ENCODE peak calls at places on chromosomes 3 and 15, in eight cellular contexts. Q, H, L, M, B, N, I and Y are unnamed samples.

GRCh38 chr3:172388412-172389078 is 59.7 kb downstream of the GHSR start:
- DNase-seq in Q (no peak), H (no peak), L (no peak), M (no peak), B (no peak), N (no peak), I (no peak), Y (no peak)

GRCh38 chr3:117539729-117540128 is 830.1 kb downstream of the TUSC7 start:
- DNase-seq in Q (no peak), H (no peak), L (no peak), M (no peak), B (no peak), N (no peak), I (no peak), Y (no peak)

GRCh38 chr3:6799264-6799915 is 61.5 kb upstream of the GRM7 start:
- DNase-seq in Q (no peak), H (peak; percentile 30), L (peak; percentile 65), M (peak; percentile 21), B (peak; percentile 33), N (peak; percentile 23), I (peak; percentile 23), Y (peak; percentile 27)

GRCh38 chr3:42507252-42507651 is 4.8 kb downstream of the VIPR1 start:
- DNase-seq in Q (no peak), H (no peak), L (peak; percentile 63), M (no peak), B (peak; percentile 42), N (no peak), I (no peak), Y (no peak)

GRCh38 chr3:41088882-41089281 is 110.4 kb upstream of the CTNNB1 start:
- DNase-seq in Q (no peak), H (no peak), L (no peak), M (no peak), B (no peak), N (no peak), I (no peak), Y (no peak)

GRCh38 chr15:100924436-100924835 is 5.3 kb downstream of the LRRK1 start:
- DNase-seq in Q (no peak), H (no peak), L (no peak), M (no peak), B (no peak), N (no peak), I (no peak), Y (no peak)

GRCh38 chr15:62619526-62619925 is 423.0 kb upstream of the TPM1 start:
- DNase-seq in Q (no peak), H (no peak), L (no peak), M (no peak), B (no peak), N (no peak), I (no peak), Y (no peak)

GRCh38 chr3:143881102-143881501 is 32.8 kb upstream of the SLC9A9 start:
- DNase-seq in Q (no peak), H (no peak), L (no peak), M (no peak), B (no peak), N (no peak), I (peak; percentile 30), Y (no peak)

GRCh38 chr3:196563721-196564225 is 4.6 kb downstream of the WDR53 start:
- DNase-seq in Q (no peak), H (no peak), L (no peak), M (no peak), B (peak; percentile 27), N (no peak), I (peak; percentile 55), Y (no peak)

GRCh38 chr3:16665282-16665741 is 60.1 kb upstream of the DAZL start:
- DNase-seq in Q (peak; percentile 5), H (no peak), L (no peak), M (no peak), B (no peak), N (no peak), I (peak; percentile 78), Y (no peak)

GRCh38 chr3:39098473-39099000 is 8.9 kb downstream of the GORASP1 start:
- DNase-seq in Q (no peak), H (no peak), L (no peak), M (no peak), B (no peak), N (no peak), I (no peak), Y (no peak)

GRCh38 chr3:176633511-176633910 is 563.8 kb downstream of the TBL1XR1 start:
- DNase-seq in Q (no peak), H (no peak), L (peak; percentile 11), M (no peak), B (no peak), N (no peak), I (no peak), Y (no peak)
- TF ChIP-seq CTCF in Q (no peak), H (no peak), L (peak; percentile 5), M (no peak), B (no peak), N (no peak), I (no peak), Y (no peak)

GRCh38 chr15:45522179-45522930 is at the start of gene SLC30A4:
- DNase-seq in Q (peak; percentile 55), H (peak; percentile 86), L (peak; percentile 78), M (peak; percentile 71), B (peak; percentile 58), N (no peak), I (peak; percentile 53), Y (peak; percentile 93)
- TF ChIP-seq CTCF in Q (peak; percentile 50), H (peak; percentile 33), L (peak; percentile 31), M (peak; percentile 51), B (peak; percentile 40), N (peak; percentile 29), I (no peak), Y (peak; percentile 16)

DNA sequence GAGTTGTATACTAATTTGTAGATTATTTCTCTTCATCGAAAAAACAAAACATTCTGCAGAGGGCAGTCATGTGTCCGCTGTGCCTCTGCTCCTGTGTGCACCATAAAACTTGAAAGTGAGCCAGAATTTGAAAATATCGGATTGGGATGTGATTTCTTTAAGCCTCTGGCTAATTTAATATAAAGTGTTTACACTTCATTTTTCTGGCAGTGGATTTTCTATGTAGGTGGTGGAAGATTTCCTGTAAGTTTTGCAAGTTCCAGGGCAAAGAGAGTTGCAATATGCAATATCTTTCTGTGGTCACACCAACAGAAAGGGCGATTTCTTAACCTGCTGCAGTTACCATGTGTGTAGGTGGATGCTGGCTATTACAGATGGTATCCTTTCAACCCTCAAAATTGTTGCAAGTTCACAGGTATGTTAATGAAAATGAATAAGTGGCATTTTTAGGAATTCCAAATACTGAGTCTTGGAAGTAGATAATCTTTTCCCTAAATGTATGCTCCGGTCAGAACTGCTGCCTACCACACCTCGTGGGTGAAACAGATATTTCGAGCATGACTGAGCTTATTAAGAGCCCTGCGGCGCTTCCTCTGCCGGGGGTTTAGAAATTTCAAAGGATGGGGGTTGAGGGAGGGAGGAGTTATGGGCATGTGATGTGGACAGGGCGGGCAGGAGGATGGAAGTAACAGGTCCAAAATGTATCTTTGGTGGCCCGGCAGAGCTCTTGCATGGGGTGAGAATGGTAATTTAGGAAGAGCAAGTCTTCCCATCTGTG is 134.0 kb downstream of the PGPEP1L start:
- DNase-seq in Q (peak; percentile 88), H (no peak), L (no peak), M (no peak), B (no peak), N (no peak), I (peak; percentile 77), Y (no peak)
- TF ChIP-seq CTCF in Q (no peak), H (no peak), L (no peak), M (no peak), B (no peak), N (no peak), I (no peak), Y (no peak)

DNA sequence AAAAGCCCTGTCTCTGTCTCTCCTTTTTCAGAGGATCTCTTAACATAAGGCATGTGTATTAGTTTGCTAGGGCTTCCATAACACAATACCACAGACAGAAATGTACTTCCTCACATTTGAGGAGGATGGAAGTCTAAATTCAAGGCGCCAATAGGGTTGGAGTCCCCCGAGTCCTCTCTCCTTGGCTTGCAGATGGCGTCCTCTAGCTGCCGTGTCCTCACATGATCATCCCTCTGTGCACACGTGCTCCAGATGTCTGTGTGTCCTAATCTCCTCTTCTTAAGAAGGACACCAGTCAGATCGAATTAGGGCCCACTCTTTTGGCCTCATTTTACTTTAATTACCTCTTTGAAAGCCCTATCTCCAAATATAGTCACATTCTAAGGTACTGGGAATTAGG is 23.1 kb upstream of the BFSP2 start:
- DNase-seq in Q (no peak), H (no peak), L (no peak), M (no peak), B (no peak), N (no peak), I (peak; percentile 25), Y (no peak)
- TF ChIP-seq CTCF in Q (no peak), H (no peak), L (no peak), M (no peak), B (no peak), N (no peak), I (peak; percentile 26), Y (no peak)

DNA sequence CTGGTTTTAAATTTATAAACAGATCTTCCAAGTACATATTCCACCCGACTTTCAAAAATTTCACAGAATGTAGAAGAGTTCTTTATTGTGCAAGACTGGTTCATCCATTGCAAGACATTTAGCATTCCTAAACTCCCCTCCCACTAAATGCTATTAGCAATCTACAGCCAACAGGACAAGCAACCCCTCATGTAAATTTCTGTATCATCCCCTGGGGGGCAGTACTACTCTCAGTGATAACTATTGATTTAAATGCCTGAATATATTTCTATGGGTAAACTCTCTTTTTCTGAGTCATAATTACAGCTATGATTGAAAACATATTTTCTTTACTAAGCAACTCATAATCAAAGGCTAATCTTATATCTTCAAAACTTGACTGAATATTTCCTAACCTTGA is 10.7 kb upstream of the SLC15A2 start:
- DNase-seq in Q (no peak), H (peak; percentile 20), L (no peak), M (no peak), B (peak; percentile 5), N (peak; percentile 35), I (peak; percentile 43), Y (peak; percentile 5)
- TF ChIP-seq CTCF in Q (no peak), H (no peak), L (peak; percentile 51), M (no peak), B (peak; percentile 48), N (peak; percentile 41), I (peak; percentile 7), Y (no peak)

GRCh38 chr15:58431221-58432149 is at the start of gene LIPC:
- DNase-seq in Q (no peak), H (no peak), L (no peak), M (no peak), B (no peak), N (peak; percentile 47), I (no peak), Y (no peak)
- TF ChIP-seq CTCF in Q (no peak), H (no peak), L (no peak), M (no peak), B (no peak), N (no peak), I (no peak), Y (no peak)

GRCh38 chr15:39628131-39628482 is 47.2 kb downstream of the THBS1 start:
- DNase-seq in Q (no peak), H (no peak), L (peak; percentile 23), M (peak; percentile 47), B (no peak), N (peak; percentile 56), I (no peak), Y (no peak)
- TF ChIP-seq CTCF in Q (peak; percentile 18), H (no peak), L (peak; percentile 55), M (peak; percentile 20), B (no peak), N (peak; percentile 63), I (peak; percentile 19), Y (no peak)